ENCODE peak calls at places on chromosomes 3 and 15, in ten cellular contexts. One of them, this sample, is unnamed.

GRCh38 chr3:107082527-107082926 is 294.7 kb upstream of the CCDC54 start:
- DNase-seq in tibial artery: no peak
- DNase-seq in epithelial cell of esophagus: peak
- DNase-seq in left ventricle myocardium superior: no peak
- DNase-seq in WTC11: no peak
- DNase-seq in NCI-H2081: no peak
- DNase-seq in NCI-H187: no peak
- DNase-seq in Right ventricle myocardium superior: no peak
- DNase-seq in stimulated activated CD8-positive, alpha-beta memory T cell treated with anti-CD3 and anti-CD28 coated beads, Interleukin-4, amount 100 ng/mL, for 48 hours: no peak
- DNase-seq in mucosa of gallbladder: no peak
- DNase-seq in this sample: no peak

GRCh38 chr15:41233367-41233771 is 2.3 kb downstream of the CHP1 start:
- DNase-seq in Right ventricle myocardium superior: no peak
- DNase-seq in epithelial cell of esophagus: peak
- DNase-seq in stimulated activated CD8-positive, alpha-beta memory T cell treated with anti-CD3 and anti-CD28 coated beads, Interleukin-4, amount 100 ng/mL, for 48 hours: no peak
- DNase-seq in NCI-H2081: no peak
- DNase-seq in tibial artery: no peak
- DNase-seq in left ventricle myocardium superior: no peak
- DNase-seq in mucosa of gallbladder: no peak
- DNase-seq in WTC11: no peak
- DNase-seq in NCI-H187: no peak
- DNase-seq in this sample: peak

GRCh38 chr15:67869700-67870099 is 29.9 kb upstream of the RNU6-1 start:
- DNase-seq in NCI-H187: no peak
- DNase-seq in stimulated activated CD8-positive, alpha-beta memory T cell treated with anti-CD3 and anti-CD28 coated beads, Interleukin-4, amount 100 ng/mL, for 48 hours: no peak
- DNase-seq in WTC11: no peak
- DNase-seq in left ventricle myocardium superior: no peak
- DNase-seq in tibial artery: no peak
- DNase-seq in NCI-H2081: no peak
- DNase-seq in mucosa of gallbladder: no peak
- DNase-seq in epithelial cell of esophagus: no peak
- DNase-seq in Right ventricle myocardium superior: no peak
- DNase-seq in this sample: no peak

GRCh38 chr15:70378126-70379031 is 280.7 kb upstream of the TLE3 start:
- DNase-seq in tibial artery: no peak
- DNase-seq in NCI-H187: no peak
- DNase-seq in mucosa of gallbladder: no peak
- DNase-seq in stimulated activated CD8-positive, alpha-beta memory T cell treated with anti-CD3 and anti-CD28 coated beads, Interleukin-4, amount 100 ng/mL, for 48 hours: peak
- DNase-seq in WTC11: no peak
- DNase-seq in epithelial cell of esophagus: no peak
- DNase-seq in Right ventricle myocardium superior: no peak
- DNase-seq in left ventricle myocardium superior: no peak
- DNase-seq in NCI-H2081: no peak
- DNase-seq in this sample: no peak

GRCh38 chr15:101525087-101525669 is 35.7 kb upstream of the PCSK6 start:
- DNase-seq in NCI-H187: no peak
- DNase-seq in NCI-H2081: no peak
- DNase-seq in tibial artery: no peak
- DNase-seq in stimulated activated CD8-positive, alpha-beta memory T cell treated with anti-CD3 and anti-CD28 coated beads, Interleukin-4, amount 100 ng/mL, for 48 hours: no peak
- DNase-seq in Right ventricle myocardium superior: no peak
- DNase-seq in WTC11: no peak
- DNase-seq in mucosa of gallbladder: peak
- DNase-seq in epithelial cell of esophagus: no peak
- DNase-seq in left ventricle myocardium superior: no peak
- DNase-seq in this sample: no peak

GRCh38 chr3:42880601-42881451 is 5.1 kb upstream of the CYP8B1 start:
- DNase-seq in NCI-H187: peak
- DNase-seq in tibial artery: peak
- DNase-seq in left ventricle myocardium superior: peak
- DNase-seq in Right ventricle myocardium superior: peak
- DNase-seq in WTC11: peak
- DNase-seq in NCI-H2081: peak
- DNase-seq in epithelial cell of esophagus: peak
- DNase-seq in mucosa of gallbladder: peak
- DNase-seq in stimulated activated CD8-positive, alpha-beta memory T cell treated with anti-CD3 and anti-CD28 coated beads, Interleukin-4, amount 100 ng/mL, for 48 hours: peak
- DNase-seq in this sample: peak

GRCh38 chr3:71309342-71309741 is 274.2 kb downstream of the FOXP1 start:
- DNase-seq in tibial artery: no peak
- DNase-seq in stimulated activated CD8-positive, alpha-beta memory T cell treated with anti-CD3 and anti-CD28 coated beads, Interleukin-4, amount 100 ng/mL, for 48 hours: peak
- DNase-seq in NCI-H187: no peak
- DNase-seq in mucosa of gallbladder: no peak
- DNase-seq in WTC11: no peak
- DNase-seq in NCI-H2081: no peak
- DNase-seq in left ventricle myocardium superior: no peak
- DNase-seq in epithelial cell of esophagus: peak
- DNase-seq in Right ventricle myocardium superior: no peak
- DNase-seq in this sample: no peak

GRCh38 chr3:111737712-111738097 is 121.4 kb upstream of the PHLDB2 start:
- DNase-seq in stimulated activated CD8-positive, alpha-beta memory T cell treated with anti-CD3 and anti-CD28 coated beads, Interleukin-4, amount 100 ng/mL, for 48 hours: no peak
- DNase-seq in tibial artery: peak
- DNase-seq in left ventricle myocardium superior: peak
- DNase-seq in WTC11: no peak
- DNase-seq in NCI-H2081: no peak
- DNase-seq in epithelial cell of esophagus: peak
- DNase-seq in mucosa of gallbladder: peak
- DNase-seq in NCI-H187: no peak
- DNase-seq in Right ventricle myocardium superior: no peak
- DNase-seq in this sample: peak

GRCh38 chr15:76514292-76514691 is 177.7 kb downstream of the ISL2 start:
- DNase-seq in tibial artery: no peak
- DNase-seq in WTC11: no peak
- DNase-seq in Right ventricle myocardium superior: no peak
- DNase-seq in left ventricle myocardium superior: no peak
- DNase-seq in epithelial cell of esophagus: no peak
- DNase-seq in stimulated activated CD8-positive, alpha-beta memory T cell treated with anti-CD3 and anti-CD28 coated beads, Interleukin-4, amount 100 ng/mL, for 48 hours: no peak
- DNase-seq in mucosa of gallbladder: peak
- DNase-seq in NCI-H2081: peak
- DNase-seq in NCI-H187: no peak
- DNase-seq in this sample: no peak

GRCh38 chr3:16148783-16149182 is 25.7 kb upstream of the GALNT15 start:
- DNase-seq in NCI-H187: no peak
- DNase-seq in left ventricle myocardium superior: peak
- DNase-seq in WTC11: no peak
- DNase-seq in tibial artery: peak
- DNase-seq in mucosa of gallbladder: peak
- DNase-seq in epithelial cell of esophagus: peak
- DNase-seq in NCI-H2081: no peak
- DNase-seq in stimulated activated CD8-positive, alpha-beta memory T cell treated with anti-CD3 and anti-CD28 coated beads, Interleukin-4, amount 100 ng/mL, for 48 hours: no peak
- DNase-seq in Right ventricle myocardium superior: peak
- DNase-seq in this sample: peak

GRCh38 chr3:171959532-171960044 is 79.8 kb upstream of the FNDC3B start:
- DNase-seq in mucosa of gallbladder: peak
- DNase-seq in NCI-H2081: no peak
- DNase-seq in stimulated activated CD8-positive, alpha-beta memory T cell treated with anti-CD3 and anti-CD28 coated beads, Interleukin-4, amount 100 ng/mL, for 48 hours: peak
- DNase-seq in WTC11: no peak
- DNase-seq in left ventricle myocardium superior: no peak
- DNase-seq in Right ventricle myocardium superior: no peak
- DNase-seq in NCI-H187: no peak
- DNase-seq in epithelial cell of esophagus: no peak
- DNase-seq in tibial artery: no peak
- DNase-seq in this sample: no peak

GRCh38 chr3:65979731-65980130 is 59.0 kb downstream of the MAGI1 start:
- DNase-seq in mucosa of gallbladder: no peak
- DNase-seq in NCI-H187: no peak
- DNase-seq in tibial artery: no peak
- DNase-seq in WTC11: no peak
- DNase-seq in left ventricle myocardium superior: no peak
- DNase-seq in NCI-H2081: no peak
- DNase-seq in Right ventricle myocardium superior: no peak
- DNase-seq in stimulated activated CD8-positive, alpha-beta memory T cell treated with anti-CD3 and anti-CD28 coated beads, Interleukin-4, amount 100 ng/mL, for 48 hours: no peak
- DNase-seq in epithelial cell of esophagus: no peak
- DNase-seq in this sample: peak

GRCh38 chr3:134849561-134849960 is 54.5 kb downstream of the EPHB1 start:
- DNase-seq in NCI-H2081: no peak
- DNase-seq in stimulated activated CD8-positive, alpha-beta memory T cell treated with anti-CD3 and anti-CD28 coated beads, Interleukin-4, amount 100 ng/mL, for 48 hours: no peak
- DNase-seq in WTC11: no peak
- DNase-seq in Right ventricle myocardium superior: no peak
- DNase-seq in tibial artery: no peak
- DNase-seq in NCI-H187: no peak
- DNase-seq in left ventricle myocardium superior: no peak
- DNase-seq in epithelial cell of esophagus: no peak
- DNase-seq in mucosa of gallbladder: no peak
- DNase-seq in this sample: no peak

GRCh38 chr15:83340087-83340486 is 55.6 kb upstream of the BNC1 start:
- DNase-seq in Right ventricle myocardium superior: no peak
- DNase-seq in WTC11: no peak
- DNase-seq in left ventricle myocardium superior: no peak
- DNase-seq in mucosa of gallbladder: no peak
- DNase-seq in NCI-H2081: no peak
- DNase-seq in stimulated activated CD8-positive, alpha-beta memory T cell treated with anti-CD3 and anti-CD28 coated beads, Interleukin-4, amount 100 ng/mL, for 48 hours: no peak
- DNase-seq in tibial artery: no peak
- DNase-seq in epithelial cell of esophagus: no peak
- DNase-seq in NCI-H187: no peak
- DNase-seq in this sample: no peak

GRCh38 chr3:13570391-13571194 is 21.7 kb downstream of the FBLN2 start:
- DNase-seq in epithelial cell of esophagus: no peak
- DNase-seq in mucosa of gallbladder: no peak
- DNase-seq in WTC11: no peak
- DNase-seq in left ventricle myocardium superior: no peak
- DNase-seq in stimulated activated CD8-positive, alpha-beta memory T cell treated with anti-CD3 and anti-CD28 coated beads, Interleukin-4, amount 100 ng/mL, for 48 hours: no peak
- DNase-seq in NCI-H2081: no peak
- DNase-seq in Right ventricle myocardium superior: no peak
- DNase-seq in NCI-H187: no peak
- DNase-seq in tibial artery: no peak
- DNase-seq in this sample: no peak

GRCh38 chr15:83207622-83208356 is at the start of gene HDGFL3:
- DNase-seq in Right ventricle myocardium superior: peak
- DNase-seq in WTC11: peak
- DNase-seq in NCI-H2081: peak
- DNase-seq in NCI-H187: peak
- DNase-seq in left ventricle myocardium superior: peak
- DNase-seq in stimulated activated CD8-positive, alpha-beta memory T cell treated with anti-CD3 and anti-CD28 coated beads, Interleukin-4, amount 100 ng/mL, for 48 hours: peak
- DNase-seq in tibial artery: peak
- DNase-seq in epithelial cell of esophagus: peak
- DNase-seq in mucosa of gallbladder: peak
- DNase-seq in this sample: peak

GRCh38 chr3:142046320-142047020 is 102.9 kb downstream of the TFDP2 start:
- DNase-seq in left ventricle myocardium superior: no peak
- DNase-seq in tibial artery: no peak
- DNase-seq in stimulated activated CD8-positive, alpha-beta memory T cell treated with anti-CD3 and anti-CD28 coated beads, Interleukin-4, amount 100 ng/mL, for 48 hours: no peak
- DNase-seq in NCI-H187: no peak
- DNase-seq in Right ventricle myocardium superior: no peak
- DNase-seq in NCI-H2081: no peak
- DNase-seq in mucosa of gallbladder: no peak
- DNase-seq in WTC11: no peak
- DNase-seq in epithelial cell of esophagus: no peak
- DNase-seq in this sample: no peak

GRCh38 chr15:60017538-60018199 is 13.6 kb downstream of the FOXB1 start:
- DNase-seq in left ventricle myocardium superior: no peak
- DNase-seq in epithelial cell of esophagus: peak
- DNase-seq in NCI-H187: no peak
- DNase-seq in mucosa of gallbladder: no peak
- DNase-seq in WTC11: no peak
- DNase-seq in tibial artery: no peak
- DNase-seq in stimulated activated CD8-positive, alpha-beta memory T cell treated with anti-CD3 and anti-CD28 coated beads, Interleukin-4, amount 100 ng/mL, for 48 hours: no peak
- DNase-seq in NCI-H2081: no peak
- DNase-seq in Right ventricle myocardium superior: no peak
- DNase-seq in this sample: no peak

GRCh38 chr15:66089049-66089448 is 164.5 kb downstream of the MEGF11 start:
- DNase-seq in stimulated activated CD8-positive, alpha-beta memory T cell treated with anti-CD3 and anti-CD28 coated beads, Interleukin-4, amount 100 ng/mL, for 48 hours: no peak
- DNase-seq in Right ventricle myocardium superior: peak
- DNase-seq in NCI-H187: no peak
- DNase-seq in left ventricle myocardium superior: peak
- DNase-seq in WTC11: no peak
- DNase-seq in NCI-H2081: no peak
- DNase-seq in tibial artery: no peak
- DNase-seq in epithelial cell of esophagus: no peak
- DNase-seq in mucosa of gallbladder: no peak
- DNase-seq in this sample: no peak

GRCh38 chr15:62440310-62440709 is 275.2 kb upstream of the C2CD4B start:
- DNase-seq in mucosa of gallbladder: no peak
- DNase-seq in epithelial cell of esophagus: no peak
- DNase-seq in WTC11: no peak
- DNase-seq in stimulated activated CD8-positive, alpha-beta memory T cell treated with anti-CD3 and anti-CD28 coated beads, Interleukin-4, amount 100 ng/mL, for 48 hours: no peak
- DNase-seq in left ventricle myocardium superior: no peak
- DNase-seq in tibial artery: no peak
- DNase-seq in Right ventricle myocardium superior: no peak
- DNase-seq in NCI-H2081: no peak
- DNase-seq in NCI-H187: no peak
- DNase-seq in this sample: no peak

GRCh38 chr15:74172751-74173544 is 562 bp upstream of the ISLR start:
- DNase-seq in epithelial cell of esophagus: no peak
- DNase-seq in mucosa of gallbladder: peak
- DNase-seq in stimulated activated CD8-positive, alpha-beta memory T cell treated with anti-CD3 and anti-CD28 coated beads, Interleukin-4, amount 100 ng/mL, for 48 hours: no peak
- DNase-seq in NCI-H187: no peak
- DNase-seq in Right ventricle myocardium superior: peak
- DNase-seq in tibial artery: peak
- DNase-seq in WTC11: peak
- DNase-seq in left ventricle myocardium superior: peak
- DNase-seq in NCI-H2081: no peak
- DNase-seq in this sample: peak

GRCh38 chr3:150759319-150759718 is 3.6 kb downstream of the SIAH2 start:
- DNase-seq in stimulated activated CD8-positive, alpha-beta memory T cell treated with anti-CD3 and anti-CD28 coated beads, Interleukin-4, amount 100 ng/mL, for 48 hours: no peak
- DNase-seq in WTC11: no peak
- DNase-seq in epithelial cell of esophagus: peak
- DNase-seq in mucosa of gallbladder: no peak
- DNase-seq in Right ventricle myocardium superior: no peak
- DNase-seq in left ventricle myocardium superior: no peak
- DNase-seq in NCI-H187: no peak
- DNase-seq in NCI-H2081: no peak
- DNase-seq in tibial artery: no peak
- DNase-seq in this sample: no peak

GRCh38 chr15:34721802-34722795 is 32.7 kb downstream of the GJD2 start:
- DNase-seq in NCI-H2081: no peak
- DNase-seq in left ventricle myocardium superior: peak
- DNase-seq in Right ventricle myocardium superior: peak
- DNase-seq in stimulated activated CD8-positive, alpha-beta memory T cell treated with anti-CD3 and anti-CD28 coated beads, Interleukin-4, amount 100 ng/mL, for 48 hours: no peak
- DNase-seq in NCI-H187: peak
- DNase-seq in WTC11: peak
- DNase-seq in mucosa of gallbladder: peak
- DNase-seq in epithelial cell of esophagus: peak
- DNase-seq in tibial artery: peak
- DNase-seq in this sample: peak

This sample was measured in AG08396.